ENCODE peak calls at places on chromosomes 2 and 18, in four cellular contexts. One of them, this sample, is unnamed.

GRCh38 chr2:152337511-152337903 is 2.5 kb downstream of the FMNL2 start:
- DNase-seq in astrocyte: no peak
- DNase-seq in mammary epithelial cell: no peak
- DNase-seq in heart right ventricle: no peak
- DNase-seq in this sample: no peak

GRCh38 chr2:16105664-16106281 is 165.4 kb downstream of the MYCN start:
- DNase-seq in astrocyte: no peak
- DNase-seq in mammary epithelial cell: no peak
- DNase-seq in heart right ventricle: no peak
- DNase-seq in this sample: no peak

GRCh38 chr2:44680424-44680971 is 261.0 kb upstream of the SIX3 start:
- DNase-seq in heart right ventricle: no peak
- DNase-seq in astrocyte: no peak
- DNase-seq in mammary epithelial cell: no peak
- DNase-seq in this sample: no peak

GRCh38 chr2:98664323-98664722 is 55.9 kb downstream of the UNC50 start:
- DNase-seq in heart right ventricle: no peak
- DNase-seq in mammary epithelial cell: peak; percentile 88
- DNase-seq in astrocyte: no peak
- DNase-seq in this sample: no peak

GRCh38 chr2:135093192-135093591 is 41.1 kb downstream of the RAB3GAP1 start:
- DNase-seq in astrocyte: no peak
- DNase-seq in mammary epithelial cell: no peak
- DNase-seq in heart right ventricle: no peak
- DNase-seq in this sample: no peak

GRCh38 chr2:170587117-170587516 is 128.0 kb upstream of the SP5 start:
- DNase-seq in heart right ventricle: no peak
- DNase-seq in mammary epithelial cell: no peak
- DNase-seq in astrocyte: no peak
- DNase-seq in this sample: no peak

GRCh38 chr2:64525323-64525625 is 1.1 kb downstream of the AFTPH start:
- DNase-seq in heart right ventricle: no peak
- DNase-seq in mammary epithelial cell: peak; percentile 38
- DNase-seq in astrocyte: peak; percentile 24
- DNase-seq in this sample: no peak

GRCh38 chr2:19851116-19851515 is 50.7 kb downstream of the TTC32 start:
- DNase-seq in astrocyte: no peak
- DNase-seq in heart right ventricle: no peak
- DNase-seq in mammary epithelial cell: peak; percentile 39
- DNase-seq in this sample: no peak

GRCh38 chr2:131022731-131023130 is 70.5 kb downstream of the FAM168B start:
- DNase-seq in mammary epithelial cell: no peak
- DNase-seq in heart right ventricle: no peak
- DNase-seq in astrocyte: peak; percentile 77
- DNase-seq in this sample: no peak

GRCh38 chr2:219122197-219122965 is 38.2 kb downstream of the NHEJ1 start:
- DNase-seq in mammary epithelial cell: peak; percentile 20
- DNase-seq in heart right ventricle: no peak
- DNase-seq in astrocyte: peak; percentile 40
- DNase-seq in this sample: no peak

GRCh38 chr2:127064642-127065250 is 42.2 kb downstream of the BIN1 start:
- DNase-seq in astrocyte: peak; percentile 92
- DNase-seq in heart right ventricle: peak; percentile 87
- DNase-seq in mammary epithelial cell: peak; percentile 97
- DNase-seq in this sample: peak; percentile 84

GRCh38 chr2:23789012-23789411 is 137.9 kb downstream of the ATAD2B start:
- DNase-seq in astrocyte: no peak
- DNase-seq in mammary epithelial cell: peak; percentile 64
- DNase-seq in heart right ventricle: no peak
- DNase-seq in this sample: no peak

GRCh38 chr2:21837561-21837960 is 713.8 kb downstream of the TDRD15 start:
- DNase-seq in astrocyte: no peak
- DNase-seq in heart right ventricle: no peak
- DNase-seq in mammary epithelial cell: no peak
- DNase-seq in this sample: no peak

GRCh38 chr2:154758871-154759270 is 60.4 kb downstream of the KCNJ3 start:
- DNase-seq in astrocyte: no peak
- DNase-seq in heart right ventricle: no peak
- DNase-seq in mammary epithelial cell: no peak
- DNase-seq in this sample: no peak

GRCh38 chr2:147623328-147623727 is 221.5 kb upstream of the ACVR2A start:
- DNase-seq in astrocyte: no peak
- DNase-seq in heart right ventricle: no peak
- DNase-seq in mammary epithelial cell: peak; percentile 41
- DNase-seq in this sample: no peak

GRCh38 chr2:44817673-44818335 is 123.7 kb upstream of the SIX3 start:
- DNase-seq in astrocyte: no peak
- DNase-seq in heart right ventricle: no peak
- DNase-seq in mammary epithelial cell: no peak
- DNase-seq in this sample: no peak

GRCh38 chr2:204152616-204153015 is 216.1 kb downstream of the ICOS start:
- DNase-seq in heart right ventricle: no peak
- DNase-seq in mammary epithelial cell: no peak
- DNase-seq in astrocyte: peak; percentile 3
- DNase-seq in this sample: no peak

GRCh38 chr2:132583666-132584360 is 86.2 kb downstream of the LYPD1 start:
- DNase-seq in mammary epithelial cell: no peak
- DNase-seq in heart right ventricle: no peak
- DNase-seq in astrocyte: no peak
- DNase-seq in this sample: no peak

GRCh38 chr18:468841-469796 is 31.4 kb downstream of the COLEC12 start:
- DNase-seq in mammary epithelial cell: no peak
- DNase-seq in heart right ventricle: no peak
- DNase-seq in astrocyte: no peak
- DNase-seq in this sample: no peak

GRCh38 chr2:236673823-236674185 is 104.2 kb downstream of the ACKR3 start:
- DNase-seq in heart right ventricle: no peak
- DNase-seq in mammary epithelial cell: no peak
- DNase-seq in astrocyte: no peak
- DNase-seq in this sample: no peak

GRCh38 chr2:127663566-127664064 is 11.7 kb downstream of the LIMS2 start:
- DNase-seq in mammary epithelial cell: no peak
- DNase-seq in heart right ventricle: no peak
- DNase-seq in astrocyte: no peak
- DNase-seq in this sample: no peak

GRCh38 chr2:109525836-109526235 is 87.9 kb downstream of the SEPTIN10 start:
- DNase-seq in mammary epithelial cell: no peak
- DNase-seq in astrocyte: no peak
- DNase-seq in heart right ventricle: no peak
- DNase-seq in this sample: no peak

GRCh38 chr2:184644685-184645084 is 46.4 kb downstream of the ZNF804A start:
- DNase-seq in mammary epithelial cell: no peak
- DNase-seq in astrocyte: no peak
- DNase-seq in heart right ventricle: no peak
- DNase-seq in this sample: no peak

GRCh38 chr2:26576565-26577441 is 64.4 kb downstream of the CIB4 start:
- DNase-seq in mammary epithelial cell: peak; percentile 31
- DNase-seq in astrocyte: no peak
- DNase-seq in heart right ventricle: no peak
- DNase-seq in this sample: no peak

DNA sequence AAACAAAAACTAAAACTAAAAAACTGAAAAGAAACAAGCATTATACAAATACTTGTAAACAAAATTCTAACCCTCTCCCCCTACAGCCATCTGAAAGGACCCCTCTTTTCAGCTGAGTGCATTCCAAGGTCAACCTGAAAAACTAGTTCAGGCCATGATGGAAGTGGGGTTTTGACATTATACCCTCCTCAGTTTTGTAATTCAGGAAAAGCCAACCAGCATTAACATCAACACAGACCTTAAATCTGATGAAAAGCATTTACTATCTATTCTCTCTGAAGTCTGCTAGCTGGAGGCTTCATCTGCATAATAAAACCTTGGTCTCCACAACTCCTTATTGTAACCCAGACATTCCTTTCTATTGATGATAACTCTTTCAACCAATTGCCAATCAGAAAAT is 302.2 kb downstream of the CNTNAP5 start:
- DNase-seq in mammary epithelial cell: no peak
- DNase-seq in astrocyte: no peak
- DNase-seq in heart right ventricle: no peak
- DNase-seq in this sample: no peak
- H3K27ac ChIP-seq in mammary epithelial cell: no peak overlapping the region
- H3K27ac ChIP-seq in astrocyte: no peak overlapping the region
- H3K27ac ChIP-seq in heart right ventricle: no peak overlapping the region
- H3K27ac ChIP-seq in this sample: no peak overlapping the region

GRCh38 chr2:62956646-62957045 is 94.0 kb upstream of the OTX1 start:
- DNase-seq in mammary epithelial cell: no peak
- DNase-seq in astrocyte: no peak
- DNase-seq in heart right ventricle: no peak
- DNase-seq in this sample: no peak
- TF ChIP-seq CTCF in mammary epithelial cell: no peak
- TF ChIP-seq CTCF in astrocyte: no peak
- TF ChIP-seq CTCF in heart right ventricle: no peak
- TF ChIP-seq CTCF in this sample: no peak

DNA sequence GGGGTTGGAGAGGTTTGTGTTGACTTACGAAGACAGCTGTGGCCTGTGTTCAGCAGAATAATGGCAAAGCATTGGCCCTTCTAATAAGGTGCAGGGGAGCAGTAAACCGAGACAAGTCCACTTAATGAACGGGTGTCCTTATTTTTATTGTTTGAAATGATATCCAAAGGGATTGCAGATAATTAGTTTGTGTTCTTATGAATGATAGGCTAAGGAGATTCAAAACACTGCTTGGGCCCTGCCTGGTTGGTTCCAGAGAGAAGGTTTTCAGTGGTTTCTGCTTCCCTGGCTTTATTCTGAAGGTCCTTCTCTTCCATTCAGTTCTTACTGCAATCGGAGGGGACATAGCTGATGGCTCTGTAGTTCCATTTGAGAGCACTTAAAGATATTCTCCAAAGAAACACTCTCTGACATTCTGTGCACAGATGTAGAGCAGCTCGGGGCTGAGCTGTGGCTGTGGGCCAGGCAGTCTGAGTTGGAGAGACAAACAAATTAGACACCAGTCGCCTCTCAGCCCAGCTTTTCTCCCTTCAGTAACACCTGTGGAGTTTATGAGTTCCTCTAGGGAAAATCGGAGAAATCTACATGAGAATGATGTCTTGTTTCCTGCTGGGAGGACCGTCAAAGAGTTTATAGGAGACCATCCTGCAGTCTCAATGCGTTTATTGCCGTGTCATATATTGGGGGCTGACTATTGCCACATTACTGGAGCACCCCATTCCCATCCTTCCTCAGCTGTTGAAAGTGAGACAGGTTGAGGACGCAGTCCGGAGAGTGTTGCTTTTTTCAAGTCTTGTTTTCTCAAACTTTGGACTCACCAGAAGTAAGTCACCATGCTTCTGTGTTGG is 6.5 kb downstream of the GREB1 start:
- DNase-seq in mammary epithelial cell: no peak
- DNase-seq in heart right ventricle: peak; percentile 29
- DNase-seq in astrocyte: no peak
- DNase-seq in this sample: no peak
- H3K27ac ChIP-seq in mammary epithelial cell: no peak overlapping the region
- H3K27ac ChIP-seq in heart right ventricle: no peak overlapping the region
- H3K27ac ChIP-seq in astrocyte: no peak overlapping the region
- H3K27ac ChIP-seq in this sample: no peak overlapping the region

GRCh38 chr2:8548065-8548870 is 133.6 kb upstream of the ID2 start:
- DNase-seq in mammary epithelial cell: no peak
- DNase-seq in heart right ventricle: no peak
- DNase-seq in astrocyte: no peak
- DNase-seq in this sample: no peak
- TF ChIP-seq CTCF in mammary epithelial cell: no peak
- TF ChIP-seq CTCF in heart right ventricle: no peak
- TF ChIP-seq CTCF in astrocyte: no peak
- TF ChIP-seq CTCF in this sample: no peak

GRCh38 chr2:66436546-66436945 is 1.6 kb downstream of the MEIS1 start:
- DNase-seq in astrocyte: no peak
- DNase-seq in mammary epithelial cell: no peak
- DNase-seq in heart right ventricle: no peak
- DNase-seq in this sample: no peak
- H3K27ac ChIP-seq in astrocyte: peak overlapping the region; percentile 86
- H3K27ac ChIP-seq in mammary epithelial cell: no peak overlapping the region
- H3K27ac ChIP-seq in heart right ventricle: peak overlapping the region; percentile 88
- H3K27ac ChIP-seq in this sample: peak overlapping the region; percentile 95

GRCh38 chr18:75858754-75859153 is 431.3 kb upstream of the SMIM21 start:
- DNase-seq in heart right ventricle: no peak
- DNase-seq in astrocyte: no peak
- DNase-seq in mammary epithelial cell: no peak
- DNase-seq in this sample: no peak
- TF ChIP-seq CTCF in heart right ventricle: no peak
- TF ChIP-seq CTCF in astrocyte: no peak
- TF ChIP-seq CTCF in mammary epithelial cell: no peak
- TF ChIP-seq CTCF in this sample: no peak